ENCODE peak calls at places on chromosomes 4 and X, in eight cellular contexts. F is GM23338, Q is GM12864, I is GM20000, L is colonic mucosa, N is AG04449, H is heart right ventricle, J is cardiac fibroblast. D is an unnamed sample.

GRCh38 chr4:150140774-150141400 is 62.6 kb downstream of the DCLK2 start:
- DNase-seq in J (peak; percentile 74), I (no peak), L (no peak), Q (no peak), N (no peak), H (no peak), F (no peak), D (no peak)

GRCh38 chr4:4259484-4260100 is 11.6 kb upstream of the TMEM128 start:
- DNase-seq in I (no peak), Q (no peak), H (no peak), J (no peak), F (peak; percentile 9), L (no peak), N (no peak), D (no peak)

GRCh38 chr4:123580981-123581664 is 184.5 kb downstream of the SPRY1 start:
- DNase-seq in I (no peak), Q (no peak), N (no peak), L (no peak), J (no peak), F (peak; percentile 17), H (no peak), D (no peak)

GRCh38 chrX:115018944-115019343 is 1.5 kb upstream of the IL13RA2 start:
- DNase-seq in Q (no peak), F (no peak), L (no peak), N (no peak), H (no peak), I (no peak), J (peak; percentile 35), D (no peak)

GRCh38 chr4:110104661-110105060 is 93.8 kb downstream of the ELOVL6 start:
- DNase-seq in H (no peak), L (no peak), Q (no peak), J (no peak), F (no peak), I (no peak), N (no peak), D (no peak)

GRCh38 chrX:118116308-118117068 is at the start of gene KLHL13:
- DNase-seq in H (peak; percentile 31), I (peak; percentile 34), F (peak; percentile 50), J (peak; percentile 17), N (no peak), L (peak; percentile 25), Q (no peak), D (peak; percentile 39)

GRCh38 chrX:48508400-48509244 is at the start of gene PORCN:
- DNase-seq in I (peak; percentile 92), H (peak; percentile 86), J (peak; percentile 59), L (peak; percentile 84), N (no peak), F (peak; percentile 79), Q (peak; percentile 39), D (peak; percentile 91)

GRCh38 chr4:128323401-128323800 is 35.8 kb upstream of the PGRMC2 start:
- DNase-seq in Q (no peak), J (peak; percentile 16), L (no peak), I (no peak), H (no peak), N (no peak), F (no peak), D (no peak)

GRCh38 chr4:3827616-3828492 is 61.7 kb downstream of the ADRA2C start:
- DNase-seq in Q (no peak), N (no peak), L (peak; percentile 91), I (no peak), J (no peak), H (peak; percentile 84), F (no peak), D (no peak)

GRCh38 chr4:15139599-15139998 is 137.3 kb downstream of the CPEB2 start:
- DNase-seq in Q (no peak), N (no peak), I (no peak), H (no peak), L (no peak), F (no peak), J (no peak), D (no peak)

DNA sequence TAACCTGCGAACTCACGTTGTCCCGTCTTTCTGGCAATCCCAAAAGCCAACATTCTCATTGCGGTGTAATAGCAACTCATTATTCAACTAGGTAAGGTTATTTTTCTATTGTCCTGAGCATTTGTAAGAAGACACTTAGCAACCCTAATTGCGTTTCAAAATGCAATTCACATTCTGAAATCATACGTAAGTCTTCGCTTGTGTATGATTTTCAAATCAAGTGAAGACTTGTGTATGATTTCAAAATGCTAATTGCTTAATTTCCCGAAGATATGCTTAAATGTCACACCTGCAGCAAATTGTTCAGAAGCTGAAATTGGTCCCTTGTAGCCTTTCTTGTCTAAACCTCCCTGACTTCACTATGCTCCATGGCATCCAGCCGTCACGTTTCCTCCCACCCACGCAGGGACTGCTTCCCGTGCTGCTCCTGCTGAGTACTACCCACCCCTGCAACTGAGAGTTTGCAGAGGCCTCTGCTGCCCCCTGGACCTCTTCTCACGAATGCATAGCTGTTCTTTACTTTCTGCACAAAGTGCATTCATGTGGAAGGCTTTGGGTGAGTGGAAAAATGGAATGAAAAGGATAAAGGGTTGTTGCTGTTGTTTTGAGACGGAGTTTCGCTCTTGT is 40.8 kb upstream of the CLDN24 start:
- DNase-seq in L (no peak), H (no peak), Q (no peak), N (no peak), I (no peak), J (no peak), F (peak; percentile 45), D (no peak)
- TF ChIP-seq CTCF in L (no peak), H (no peak), Q (no peak), N (peak; percentile 12), I (no peak), J (peak; percentile 13), F (peak; percentile 69), D (no peak)

GRCh38 chrX:77162777-77163176 is 284.4 kb upstream of the FGF16 start:
- DNase-seq in H (no peak), J (no peak), Q (no peak), L (no peak), I (no peak), F (no peak), N (no peak), D (no peak)

DNA sequence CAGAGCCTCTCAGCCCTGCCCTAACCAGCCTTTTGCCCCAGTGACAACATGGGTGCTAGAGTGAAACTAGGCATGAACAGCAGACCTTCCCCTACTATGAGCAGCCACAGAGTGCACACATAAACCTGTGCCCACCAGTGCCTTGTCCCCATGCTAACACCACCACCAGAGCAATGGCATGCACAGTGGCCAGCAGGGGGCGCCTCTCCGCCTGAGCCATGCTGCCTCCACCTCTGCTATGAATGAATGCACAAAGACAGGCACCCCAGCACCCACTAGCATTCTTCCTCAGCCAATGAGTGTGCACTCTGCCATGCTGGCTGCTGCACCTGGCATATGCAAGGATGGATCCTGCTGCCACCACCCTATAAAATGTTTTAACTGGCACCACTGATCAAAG is 286.9 kb upstream of the FGF16 start:
- DNase-seq in I (no peak), Q (no peak), F (peak; percentile 49), J (peak; percentile 1), H (no peak), N (no peak), L (no peak), D (no peak)
- TF ChIP-seq CTCF in I (no peak), Q (peak; percentile 51), F (peak; percentile 78), J (peak; percentile 12), H (peak; percentile 26), N (peak; percentile 39), L (peak; percentile 33), D (peak; percentile 14)

DNA sequence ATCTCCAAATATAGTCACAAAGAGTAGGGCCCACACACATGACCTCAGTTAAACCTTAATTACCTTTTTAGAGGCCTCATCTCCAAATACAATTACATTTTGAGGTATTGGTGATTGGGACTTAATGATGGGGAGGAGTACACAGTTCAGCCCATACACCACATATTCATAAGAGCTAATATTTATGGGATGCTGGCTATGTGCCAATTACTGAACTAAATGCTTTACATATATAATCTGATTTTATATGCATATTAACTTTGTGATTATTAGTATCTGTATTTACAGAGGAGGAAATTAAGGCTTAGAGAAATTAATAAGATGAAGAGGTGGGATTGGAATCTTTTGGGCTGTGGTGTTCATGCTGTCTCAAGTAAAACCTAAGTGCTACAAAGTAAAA is 17.8 kb downstream of the SMARCAD1 start:
- DNase-seq in J (no peak), L (no peak), F (no peak), I (no peak), Q (no peak), H (no peak), N (no peak), D (no peak)
- TF ChIP-seq CTCF in J (no peak), L (no peak), F (no peak), I (no peak), Q (no peak), H (no peak), N (no peak), D (no peak)

DNA sequence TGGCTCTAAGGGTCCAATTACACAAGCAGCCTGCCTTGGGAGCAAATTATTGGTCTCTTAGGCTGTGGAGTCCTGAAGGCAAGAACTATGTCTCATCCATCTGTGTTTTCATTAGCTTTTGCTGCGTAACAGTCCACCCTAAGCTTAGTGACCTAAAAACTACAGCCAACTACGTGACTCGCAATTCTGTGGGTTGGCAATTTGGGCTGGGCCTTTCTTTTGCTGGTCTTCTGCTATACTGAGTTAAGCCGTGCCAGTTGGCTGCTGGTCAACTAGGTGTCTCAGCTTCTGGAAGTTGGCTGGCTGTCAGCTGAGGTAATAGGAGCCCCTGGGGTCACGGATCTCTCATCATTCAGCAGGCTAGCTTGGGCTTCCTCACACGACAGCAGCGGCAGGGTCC is 205.6 kb upstream of the S100G start:
- DNase-seq in L (no peak), I (no peak), H (no peak), J (peak; percentile 74), Q (no peak), F (no peak), N (no peak), D (no peak)
- TF ChIP-seq CTCF in L (no peak), I (no peak), H (no peak), J (no peak), Q (no peak), F (no peak), N (no peak), D (no peak)

GRCh38 chr4:39527296-39528055 is at the start of gene UGDH:
- DNase-seq in N (peak; percentile 93), J (peak; percentile 98), Q (peak; percentile 80), H (peak; percentile 97), I (peak; percentile 99), F (peak; percentile 98), L (peak; percentile 98), D (peak; percentile 99)
- TF ChIP-seq CTCF in N (no peak), J (no peak), Q (peak; percentile 7), H (peak; percentile 8), I (peak; percentile 14), F (no peak), L (no peak), D (peak; percentile 35)

GRCh38 chrX:40488299-40488698 is 92.5 kb upstream of the ATP6AP2 start:
- DNase-seq in J (no peak), L (no peak), H (no peak), Q (no peak), I (no peak), F (no peak), N (no peak), D (no peak)
- TF ChIP-seq CTCF in J (no peak), L (no peak), H (no peak), Q (no peak), I (no peak), F (no peak), N (no peak), D (no peak)

D was measured in GM10248.